ENCODE peak calls at places on chromosomes 13 and 19, in seven cellular contexts. K is LoVo; A is type B pancreatic cell; U is spleen; W is central memory CD4-positive, alpha-beta T cell; R is activated CD8-positive, alpha-beta memory T cell treated with anti-CD3 and anti-CD28 coated beads for 1 hour; T is AG09319. P is an unnamed sample.

GRCh38 chr13:74511523-74511922 is 377.3 kb upstream of the KLF12 start:
- DNase-seq in A (no peak), R (no peak), T (no peak), K (no peak), U (no peak), W (no peak), P (no peak)

GRCh38 chr13:67438465-67438864 is 208.3 kb upstream of the PCDH9 start:
- DNase-seq in U (no peak), K (no peak), R (no peak), W (no peak), A (no peak), T (no peak), P (no peak)

GRCh38 chr13:80975903-80976302 is 635.0 kb upstream of the SPRY2 start:
- DNase-seq in U (no peak), K (no peak), T (no peak), W (no peak), A (no peak), R (no peak), P (no peak)

GRCh38 chr13:109924376-109924775 is 138.0 kb upstream of the IRS2 start:
- DNase-seq in T (no peak), R (no peak), K (no peak), U (no peak), W (no peak), A (no peak), P (no peak)

GRCh38 chr13:40994581-40995230 is 24.4 kb downstream of the ELF1 start:
- DNase-seq in K (no peak), U (no peak), A (no peak), R (no peak), T (no peak), W (no peak), P (no peak)

GRCh38 chr19:9040131-9040530 is 29.9 kb upstream of the MUC16 start:
- DNase-seq in A (no peak), W (no peak), T (no peak), R (no peak), U (no peak), K (peak), P (no peak)

GRCh38 chr19:55368701-55369563 is 1.3 kb downstream of the IL11 start:
- DNase-seq in W (no peak), U (no peak), A (no peak), R (no peak), T (no peak), K (no peak), P (no peak)

GRCh38 chr13:64855506-64855905 is 2374.6 kb downstream of the PCDH9 start:
- DNase-seq in K (no peak), A (no peak), R (no peak), W (no peak), U (no peak), T (no peak), P (no peak)

GRCh38 chr19:44846455-44847143 is 502 bp downstream of the NECTIN2 start:
- DNase-seq in A (peak), T (no peak), R (no peak), K (no peak), U (peak), W (no peak), P (peak)

GRCh38 chr13:49604570-49604969 is 19.2 kb upstream of the RCBTB1 start:
- DNase-seq in R (no peak), U (no peak), W (no peak), A (no peak), K (no peak), T (no peak), P (no peak)

GRCh38 chr19:7482584-7483439 is 6.0 kb downstream of the PEX11G start:
- DNase-seq in K (no peak), T (no peak), W (no peak), R (no peak), U (no peak), A (no peak), P (peak)

GRCh38 chr13:36258831-36259230 is 38.8 kb downstream of the CCDC169 start:
- DNase-seq in R (no peak), T (no peak), K (no peak), U (no peak), W (no peak), A (no peak), P (no peak)

GRCh38 chr13:51180853-51181511 is 41.2 kb upstream of the FAM124A start:
- DNase-seq in W (no peak), A (no peak), U (no peak), K (no peak), R (no peak), T (no peak), P (no peak)

GRCh38 chr19:33397536-33398360 is 24.2 kb downstream of the CEBPG start:
- DNase-seq in T (no peak), R (no peak), U (peak), A (no peak), K (no peak), W (no peak), P (no peak)

GRCh38 chr13:101942535-101943157 is 459.2 kb downstream of the FGF14 start:
- DNase-seq in U (no peak), K (no peak), A (no peak), W (no peak), R (no peak), T (no peak), P (no peak)

P was measured in ecto neural progenitor cell.